ENCODE peak calls at places on chromosomes 13 and 19, in four cellular contexts. F is dorsolateral prefrontal cortex, M is anterior cingulate cortex, Y is NCI-H1436. U is an unnamed sample.

GRCh38 chr19:11699931-11700794 is 38.6 kb downstream of the ZNF823 start:
- DNase-seq in Y (no peak), M (no peak), F (no peak), U (no peak)

GRCh38 chr13:27079421-27079958 is 92.1 kb downstream of the USP12 start:
- DNase-seq in F (no peak), Y (no peak), M (no peak), U (no peak)

GRCh38 chr19:31223805-31224534 is 125.3 kb downstream of the TSHZ3 start:
- DNase-seq in M (no peak), Y (no peak), F (no peak), U (no peak)

GRCh38 chr13:107211073-107211472 is 643.1 kb upstream of the ARGLU1 start:
- DNase-seq in M (peak; percentile 75), F (peak; percentile 75), Y (peak; percentile 91), U (peak; percentile 25)

GRCh38 chr13:42525035-42525504 is 48.9 kb upstream of the TNFSF11 start:
- DNase-seq in F (no peak), Y (no peak), M (no peak), U (no peak)

GRCh38 chr19:4597975-4598671 is 38.6 kb upstream of the SEMA6B start:
- DNase-seq in F (no peak), Y (peak; percentile 66), M (no peak), U (no peak)

GRCh38 chr13:80973721-80974120 is 632.8 kb upstream of the SPRY2 start:
- DNase-seq in Y (no peak), F (no peak), M (no peak), U (no peak)

GRCh38 chr19:46515879-46516350 is 20.2 kb upstream of the PNMA8B start:
- DNase-seq in F (no peak), M (no peak), Y (peak; percentile 28), U (no peak)

GRCh38 chr19:1648926-1649541 is 3.4 kb downstream of the TCF3 start:
- DNase-seq in M (no peak), F (no peak), Y (no peak), U (no peak)

GRCh38 chr13:29170451-29171082 is 350.4 kb downstream of the MTUS2 start:
- DNase-seq in F (no peak), Y (no peak), M (no peak), U (no peak)

GRCh38 chr19:677201-677600 is 1.0 kb downstream of the FSTL3 start:
- DNase-seq in Y (no peak), F (no peak), M (no peak), U (no peak)